ENCODE peak calls at places on chromosomes 3 and 15, in eight cellular contexts. W is tibial nerve, G is bronchial epithelial cell, T is adrenal gland, L is Calu3, Q is right atrium auricular region, X is neural crest cell, A is progenitor cell of endocrine pancreas. P is an unnamed sample.

GRCh38 chr3:53169045-53169831 is 8.2 kb downstream of the PRKCD start:
- DNase-seq in W (no peak), G (no peak), T (peak), L (no peak), Q (no peak), X (no peak), A (no peak), P (no peak)

GRCh38 chr15:29952245-29952644 is 130.0 kb upstream of the TJP1 start:
- DNase-seq in W (no peak), G (no peak), T (no peak), L (no peak), Q (no peak), X (no peak), A (no peak), P (no peak)

GRCh38 chr15:51075364-51075763 is 19.3 kb downstream of the TNFAIP8L3 start:
- DNase-seq in W (no peak), G (no peak), T (no peak), L (no peak), Q (no peak), X (no peak), A (no peak), P (no peak)

GRCh38 chr3:38002940-38003339 is 12.4 kb downstream of the VILL start:
- DNase-seq in W (no peak), G (no peak), T (peak), L (no peak), Q (no peak), X (no peak), A (no peak), P (no peak)

GRCh38 chr3:98556164-98557130 is 24.7 kb downstream of the GPR15 start:
- DNase-seq in W (no peak), G (no peak), T (no peak), L (no peak), Q (no peak), X (no peak), A (no peak), P (no peak)

GRCh38 chr15:49045691-49046112 is 544 bp downstream of the SECISBP2L start:
- DNase-seq in W (peak), G (peak), T (peak), L (peak), Q (no peak), X (no peak), A (no peak), P (no peak)

GRCh38 chr15:73050561-73051297 is 1.5 kb upstream of the NEO1 start:
- DNase-seq in W (no peak), G (no peak), T (no peak), L (no peak), Q (no peak), X (no peak), A (no peak), P (no peak)

GRCh38 chr15:75966073-75966472 is 46.2 kb downstream of the NRG4 start:
- DNase-seq in W (no peak), G (peak), T (no peak), L (no peak), Q (no peak), X (no peak), A (no peak), P (no peak)

GRCh38 chr3:2098398-2099027 is at the start of gene CNTN4:
- DNase-seq in W (peak), G (no peak), T (peak), L (no peak), Q (no peak), X (peak), A (peak), P (peak)

GRCh38 chr15:66139816-66140215 is 113.7 kb downstream of the MEGF11 start:
- DNase-seq in W (no peak), G (no peak), T (no peak), L (no peak), Q (no peak), X (no peak), A (no peak), P (no peak)

GRCh38 chr3:163315786-163316185 is 1762.5 kb downstream of the SI start:
- DNase-seq in W (no peak), G (peak), T (no peak), L (no peak), Q (no peak), X (no peak), A (no peak), P (no peak)

GRCh38 chr15:39580117-39580629 is 706 bp upstream of the THBS1 start:
- DNase-seq in W (peak), G (peak), T (peak), L (peak), Q (peak), X (peak), A (peak), P (peak)

GRCh38 chr3:195582947-195583346 is 793 bp downstream of the APOD start:
- DNase-seq in W (no peak), G (peak), T (no peak), L (peak), Q (no peak), X (no peak), A (no peak), P (no peak)

GRCh38 chr3:186596568-186597287 is 16.1 kb upstream of the AHSG start:
- DNase-seq in W (no peak), G (peak), T (no peak), L (no peak), Q (no peak), X (no peak), A (no peak), P (no peak)

GRCh38 chr15:62879770-62880169 is 162.8 kb upstream of the TPM1 start:
- DNase-seq in W (no peak), G (no peak), T (no peak), L (no peak), Q (no peak), X (no peak), A (no peak), P (no peak)

GRCh38 chr3:52200981-52201679 is 3.2 kb downstream of the ALAS1 start:
- DNase-seq in W (no peak), G (no peak), T (no peak), L (no peak), Q (no peak), X (no peak), A (no peak), P (no peak)

GRCh38 chr3:64340636-64341240 is 115.5 kb upstream of the PRICKLE2 start:
- DNase-seq in W (no peak), G (peak), T (no peak), L (no peak), Q (no peak), X (no peak), A (no peak), P (no peak)

GRCh38 chr3:132721479-132722164 is 587 bp downstream of the NPHP3 start:
- DNase-seq in W (peak), G (peak), T (peak), L (peak), Q (peak), X (no peak), A (peak), P (peak)

GRCh38 chr3:140568842-140569520 is 108.9 kb upstream of the TRIM42 start:
- DNase-seq in W (peak), G (no peak), T (peak), L (no peak), Q (no peak), X (no peak), A (no peak), P (no peak)

GRCh38 chr15:78914027-78914764 is 30.6 kb downstream of the CTSH start:
- DNase-seq in W (peak), G (no peak), T (peak), L (peak), Q (no peak), X (no peak), A (no peak), P (no peak)

GRCh38 chr15:64344651-64345262 is 11.2 kb downstream of the CSNK1G1 start:
- DNase-seq in W (no peak), G (peak), T (no peak), L (no peak), Q (no peak), X (no peak), A (no peak), P (no peak)

GRCh38 chr15:100033140-100033857 is 300.1 kb upstream of the LYSMD4 start:
- DNase-seq in W (peak), G (peak), T (no peak), L (no peak), Q (no peak), X (no peak), A (no peak), P (no peak)

GRCh38 chr3:128285042-128285924 is 132.0 kb downstream of the EEFSEC start:
- DNase-seq in W (no peak), G (no peak), T (no peak), L (peak), Q (peak), X (no peak), A (no peak), P (peak)

GRCh38 chr15:64642875-64643274 is 132.5 kb downstream of the RBPMS2 start:
- DNase-seq in W (no peak), G (no peak), T (no peak), L (peak), Q (no peak), X (no peak), A (no peak), P (no peak)

GRCh38 chr3:18389108-18389733 is 35.9 kb downstream of the SATB1 start:
- DNase-seq in W (peak), G (peak), T (no peak), L (peak), Q (no peak), X (peak), A (no peak), P (no peak)

GRCh38 chr3:117398166-117398954 is 688.8 kb downstream of the TUSC7 start:
- DNase-seq in W (no peak), G (no peak), T (no peak), L (no peak), Q (no peak), X (peak), A (peak), P (no peak)

GRCh38 chr15:96756656-96757055 is 426.2 kb downstream of the NR2F2 start:
- DNase-seq in W (no peak), G (no peak), T (no peak), L (no peak), Q (no peak), X (no peak), A (no peak), P (no peak)

GRCh38 chr15:29018406-29018805 is 132.6 kb downstream of the APBA2 start:
- DNase-seq in W (no peak), G (peak), T (no peak), L (no peak), Q (no peak), X (no peak), A (no peak), P (peak)

GRCh38 chr3:31288224-31288623 is 244.5 kb upstream of the STT3B start:
- DNase-seq in W (no peak), G (no peak), T (no peak), L (no peak), Q (no peak), X (no peak), A (no peak), P (no peak)

GRCh38 chr15:83993591-83993990 is 242.0 kb upstream of the GOLGA6L4 start:
- DNase-seq in W (no peak), G (no peak), T (no peak), L (no peak), Q (no peak), X (no peak), A (no peak), P (no peak)
- TF ChIP-seq CTCF in W (no peak), G (no peak), T (no peak), L (no peak), Q (no peak), X (no peak), A (no peak), P (no peak)

GRCh38 chr3:197528190-197528589 is 27.6 kb downstream of the BDH1 start:
- DNase-seq in W (no peak), G (no peak), T (no peak), L (no peak), Q (no peak), X (no peak), A (no peak), P (no peak)
- TF ChIP-seq CTCF in W (no peak), G (no peak), T (no peak), L (no peak), Q (no peak), X (no peak), A (no peak), P (no peak)

GRCh38 chr3:183687705-183688104 is 9.9 kb upstream of the YEATS2 start:
- DNase-seq in W (no peak), G (no peak), T (no peak), L (no peak), Q (no peak), X (no peak), A (no peak), P (no peak)
- TF ChIP-seq CTCF in W (no peak), G (no peak), T (no peak), L (no peak), Q (no peak), X (no peak), A (no peak), P (no peak)

DNA sequence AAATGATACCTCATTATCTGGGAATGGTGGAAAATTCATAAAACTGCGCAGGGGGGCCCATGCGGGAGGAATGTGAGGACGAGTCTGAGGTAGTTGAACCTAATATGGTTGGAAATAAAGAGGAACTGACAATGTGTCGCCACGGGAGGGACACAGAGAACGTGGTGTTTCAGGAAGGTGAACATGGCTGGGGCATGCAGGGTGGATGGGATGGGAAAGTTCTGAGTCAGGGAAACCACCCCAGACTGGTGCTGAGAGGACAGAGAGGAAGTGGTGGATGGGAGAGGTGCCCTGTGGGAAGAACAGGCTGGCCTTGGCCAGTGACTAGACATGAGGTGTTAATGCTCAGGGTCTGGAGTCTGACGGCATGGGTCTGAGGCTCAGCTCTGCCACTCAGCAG is 137.1 kb upstream of the WNT5A start:
- DNase-seq in W (peak), G (peak), T (peak), L (no peak), Q (no peak), X (no peak), A (no peak), P (no peak)
- TF ChIP-seq CTCF in W (no peak), G (peak), T (no peak), L (no peak), Q (no peak), X (no peak), A (no peak), P (no peak)

GRCh38 chr3:71930056-71930991 is 145.4 kb upstream of the PROK2 start:
- DNase-seq in W (no peak), G (peak), T (peak), L (peak), Q (no peak), X (no peak), A (no peak), P (no peak)
- TF ChIP-seq CTCF in W (no peak), G (peak), T (peak), L (peak), Q (no peak), X (peak), A (peak), P (no peak)

GRCh38 chr3:45688194-45688881 is 858 bp upstream of the SACM1L start:
- DNase-seq in W (no peak), G (no peak), T (no peak), L (peak), Q (no peak), X (peak), A (peak), P (no peak)
- TF ChIP-seq CTCF in W (no peak), G (no peak), T (no peak), L (no peak), Q (no peak), X (no peak), A (no peak), P (no peak)

GRCh38 chr3:160224811-160225180 is 426 bp upstream of the C3orf80 start:
- DNase-seq in W (no peak), G (no peak), T (no peak), L (no peak), Q (no peak), X (peak), A (no peak), P (no peak)

GRCh38 chr3:160226740-160227048 is 1.5 kb downstream of the C3orf80 start:
- DNase-seq in W (no peak), G (no peak), T (no peak), L (peak), Q (no peak), X (no peak), A (peak), P (no peak)

GRCh38 chr3:160224256-160224655 is 966 bp upstream of the C3orf80 start:
- DNase-seq in W (no peak), G (no peak), T (no peak), L (no peak), Q (no peak), X (no peak), A (no peak), P (no peak)

GRCh38 chr3:160226026-160226739 is 961 bp downstream of the C3orf80 start:
- DNase-seq in W (no peak), G (no peak), T (peak), L (peak), Q (no peak), X (peak), A (peak), P (no peak)

DNA sequence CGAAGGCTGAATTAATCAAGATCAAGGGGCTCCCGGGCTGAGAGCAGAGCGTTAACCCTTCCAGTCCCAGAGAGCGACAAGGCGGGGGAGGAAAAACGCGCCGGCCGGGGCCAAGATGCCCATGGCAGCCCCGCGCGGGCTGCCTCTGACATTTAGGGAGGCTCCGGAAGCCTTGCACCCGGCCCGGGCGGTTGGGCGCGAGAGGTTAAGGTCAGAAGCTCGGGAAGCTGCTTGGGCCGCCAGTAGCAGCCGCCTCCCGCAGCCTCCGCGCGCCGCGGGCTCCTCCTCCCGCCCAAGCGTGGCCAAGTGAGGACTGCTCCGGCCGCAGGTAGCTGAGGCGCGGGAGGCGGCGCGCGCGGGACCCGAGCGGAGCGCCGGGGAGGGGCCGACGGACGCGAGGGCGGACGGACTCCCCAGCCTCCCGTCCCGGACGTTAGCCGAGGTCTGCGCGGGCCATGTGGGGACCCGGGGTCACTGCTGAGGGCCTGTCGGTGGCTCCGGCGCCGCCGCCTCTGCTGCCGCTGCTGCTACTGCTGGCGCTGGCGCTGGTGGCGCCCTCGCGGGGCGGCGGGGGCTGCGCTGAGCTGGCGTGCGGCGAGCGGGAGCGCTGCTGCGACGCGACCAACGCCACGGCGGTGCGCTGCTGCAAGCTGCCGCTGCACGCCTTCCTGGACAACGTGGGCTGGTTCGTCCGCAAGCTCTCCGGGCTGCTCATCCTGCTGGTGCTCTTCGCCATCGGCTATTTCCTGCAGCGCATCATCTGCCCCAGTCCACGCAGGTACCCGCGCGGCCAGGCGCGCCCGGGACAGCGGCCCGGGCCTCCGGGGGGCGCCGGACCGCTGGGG is at the start of gene C3orf80:
- DNase-seq in W (no peak), G (peak), T (peak), L (peak), Q (no peak), X (peak), A (peak), P (no peak)
- TF ChIP-seq CTCF in W (no peak), G (no peak), T (no peak), L (no peak), Q (no peak), X (peak), A (peak), P (no peak)

DNA sequence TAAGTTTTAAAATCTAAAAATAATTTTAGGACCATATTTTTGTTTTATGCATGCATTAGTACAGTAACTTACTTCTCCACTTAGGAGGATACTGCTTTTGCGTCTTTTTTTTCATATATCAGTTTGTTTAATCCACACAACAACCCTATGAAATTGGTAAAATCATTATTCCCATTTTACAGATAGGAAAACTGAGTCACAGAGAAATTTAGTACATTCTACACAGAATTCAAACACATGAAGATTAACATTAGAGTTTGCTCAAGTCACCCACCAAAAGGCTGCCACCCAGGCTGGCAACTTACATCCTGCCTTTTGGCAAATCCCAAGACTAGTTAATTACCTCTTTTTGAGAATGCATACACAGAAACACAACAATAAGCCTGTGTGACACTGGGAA is 28.7 kb downstream of the TNIK start:
- DNase-seq in W (no peak), G (no peak), T (no peak), L (no peak), Q (no peak), X (no peak), A (no peak), P (no peak)
- TF ChIP-seq CTCF in W (no peak), G (no peak), T (no peak), L (no peak), Q (no peak), X (no peak), A (no peak), P (no peak)

P was measured in coronary artery.